ENCODE peak calls at places on chromosomes 6 and 20, in seven cellular contexts. O is A549, B is erythroblast, I is adrenal gland, A is body of pancreas, W is breast epithelium, J is lower leg skin. P is an unnamed sample.

GRCh38 chr6:137277971-137278602 is 58.9 kb upstream of the IFNGR1 start:
- DNase-seq in O (peak), B (no peak), I (no peak), A (no peak), W (no peak), J (no peak), P (no peak)

GRCh38 chr6:108801331-108801730 is 46.9 kb upstream of the ARMC2 start:
- DNase-seq in O (no peak), B (no peak), I (no peak), A (no peak), W (no peak), J (no peak), P (no peak)

GRCh38 chr20:58682656-58683055 is 9.9 kb upstream of the NPEPL1 start:
- DNase-seq in O (no peak), B (no peak), I (no peak), A (no peak), W (no peak), J (no peak), P (no peak)

GRCh38 chr6:132414332-132414731 is 13.1 kb upstream of the MOXD1 start:
- DNase-seq in O (no peak), B (no peak), I (no peak), A (no peak), W (no peak), J (no peak), P (no peak)

GRCh38 chr6:54920628-54921027 is 74.1 kb downstream of the FAM83B start:
- DNase-seq in O (no peak), B (no peak), I (no peak), A (no peak), W (no peak), J (no peak), P (no peak)

GRCh38 chr20:366042-366718 is 14.4 kb upstream of the TRIB3 start:
- DNase-seq in O (no peak), B (no peak), I (no peak), A (peak), W (no peak), J (no peak), P (no peak)

GRCh38 chr6:1325471-1326309 is 13.8 kb downstream of the FOXQ1 start:
- DNase-seq in O (peak), B (no peak), I (no peak), A (no peak), W (no peak), J (no peak), P (no peak)

GRCh38 chr6:33983721-33984465 is 162.0 kb downstream of the GRM4 start:
- DNase-seq in O (no peak), B (no peak), I (no peak), A (no peak), W (no peak), J (peak), P (no peak)

GRCh38 chr6:99130897-99131873 is 183.4 kb upstream of the FBXL4 start:
- DNase-seq in O (no peak), B (no peak), I (no peak), A (no peak), W (no peak), J (no peak), P (no peak)

GRCh38 chr6:158753826-158754225 is 65.3 kb downstream of the EZR start:
- DNase-seq in O (no peak), B (no peak), I (no peak), A (no peak), W (no peak), J (no peak), P (no peak)

GRCh38 chr6:140736227-140736626 is 1361.8 kb upstream of the CITED2 start:
- DNase-seq in O (no peak), B (no peak), I (no peak), A (no peak), W (no peak), J (no peak), P (no peak)

GRCh38 chr20:32448306-32449056 is 90.3 kb downstream of the ASXL1 start:
- DNase-seq in O (no peak), B (no peak), I (peak), A (peak), W (no peak), J (peak), P (no peak)

GRCh38 chr20:15799871-15800270 is 773.4 kb downstream of the KIF16B start:
- DNase-seq in O (no peak), B (no peak), I (no peak), A (no peak), W (no peak), J (no peak), P (no peak)

GRCh38 chr6:151548201-151548600 is 54.4 kb downstream of the CCDC170 start:
- DNase-seq in O (no peak), B (no peak), I (no peak), A (no peak), W (no peak), J (no peak), P (no peak)

GRCh38 chr6:44054635-44055559 is 72.4 kb downstream of the MRPL14 start:
- DNase-seq in O (no peak), B (no peak), I (no peak), A (no peak), W (no peak), J (no peak), P (no peak)

GRCh38 chr6:52361347-52361944 is 505 bp upstream of the PAQR8 start:
- DNase-seq in O (no peak), B (peak), I (peak), A (peak), W (no peak), J (no peak), P (no peak)

GRCh38 chr20:58511364-58511763 is 3.8 kb downstream of the APCDD1L start:
- DNase-seq in O (peak), B (no peak), I (peak), A (no peak), W (no peak), J (no peak), P (no peak)

GRCh38 chr6:11007715-11008608 is 36.1 kb downstream of the ELOVL2 start:
- DNase-seq in O (peak), B (no peak), I (no peak), A (no peak), W (no peak), J (no peak), P (no peak)

GRCh38 chr20:49447946-49448809 is 34.3 kb downstream of the KCNB1 start:
- DNase-seq in O (no peak), B (no peak), I (no peak), A (peak), W (no peak), J (peak), P (no peak)

GRCh38 chr6:150325093-150325772 is 43.6 kb upstream of the IYD start:
- DNase-seq in O (no peak), B (no peak), I (no peak), A (no peak), W (no peak), J (no peak), P (no peak)

DNA sequence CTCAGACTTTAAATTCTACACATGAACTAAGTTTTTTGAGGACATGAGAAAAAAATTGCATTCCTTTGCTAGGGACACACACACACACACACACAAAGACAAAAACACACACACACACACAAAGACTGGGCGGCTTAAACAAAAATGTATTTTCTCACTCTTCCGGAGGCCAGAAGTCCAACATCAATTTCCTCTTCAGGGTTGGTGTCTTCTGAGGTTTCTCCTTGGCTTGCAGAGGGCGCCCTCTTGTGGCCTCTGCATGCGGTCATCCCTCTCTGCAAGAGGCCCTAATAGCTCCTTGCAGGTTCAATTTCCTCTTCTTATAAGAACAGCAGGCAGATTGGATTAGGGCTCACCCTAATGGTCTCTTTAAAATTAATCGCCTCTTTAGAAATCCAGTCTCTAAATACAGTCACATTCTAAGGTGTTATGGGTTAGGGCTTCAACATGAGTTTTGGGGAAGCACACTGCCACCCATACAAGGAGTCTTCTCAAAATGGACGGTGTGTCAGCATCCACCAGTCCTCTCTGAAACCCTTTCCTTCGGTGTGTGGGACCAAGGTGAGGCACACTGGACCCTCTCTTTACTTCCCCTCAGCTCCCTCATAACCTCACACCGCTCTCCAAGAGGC is 61.4 kb downstream of the GPR6 start:
- DNase-seq in O (peak), B (peak), I (peak), A (peak), W (peak), J (peak), P (peak)
- TF ChIP-seq POLR2A in O (no peak), B (no peak), I (no peak), A (no peak), W (no peak), J (no peak), P (no peak)

DNA sequence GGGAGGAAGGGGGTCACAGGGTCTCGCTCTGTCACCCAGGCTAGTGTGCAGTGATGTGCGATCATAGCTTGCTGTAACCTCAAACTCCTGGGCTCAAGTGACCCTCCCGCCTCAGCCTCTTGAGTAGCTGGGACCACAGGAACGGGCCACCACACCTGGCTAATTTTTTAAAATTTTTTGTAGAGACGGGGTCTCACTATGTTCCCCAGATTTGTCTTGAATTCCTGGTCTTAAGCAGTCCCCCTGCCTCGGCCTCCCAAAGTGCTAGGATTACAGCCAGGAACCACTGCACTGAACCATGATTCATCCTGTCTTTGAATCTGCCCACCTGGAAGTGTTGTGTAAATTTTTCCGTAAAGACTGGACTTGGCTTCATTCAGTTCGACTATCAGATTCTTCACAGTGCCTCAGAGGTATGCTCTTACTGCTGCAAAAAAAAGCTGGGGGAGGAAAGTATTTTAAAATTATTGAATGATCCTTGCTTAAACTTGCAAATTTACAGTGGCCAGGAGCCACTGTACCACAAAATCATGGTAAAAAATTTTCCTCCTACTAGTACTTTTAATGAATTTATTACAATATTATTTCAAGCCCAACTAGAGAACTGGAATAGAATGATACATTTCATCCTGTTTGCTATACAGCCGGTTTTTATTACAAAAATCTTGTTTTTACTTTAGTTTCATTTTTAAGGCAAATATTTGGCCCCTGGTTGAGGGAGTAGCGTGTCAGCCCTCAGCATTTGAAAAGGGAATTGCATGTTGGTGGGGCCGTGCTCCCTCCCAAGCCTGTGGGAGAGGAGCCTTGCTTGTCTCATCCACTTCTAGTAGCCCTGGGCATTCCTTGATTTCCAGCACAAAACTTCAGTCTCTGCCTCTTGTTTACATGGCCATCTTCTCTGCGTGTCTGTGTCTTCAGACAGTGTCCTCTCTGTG is 202.5 kb upstream of the SGK1 start:
- DNase-seq in O (no peak), B (no peak), I (no peak), A (no peak), W (no peak), J (no peak), P (no peak)
- TF ChIP-seq POLR2A in O (no peak), B (no peak), I (no peak), A (no peak), W (no peak), J (no peak), P (no peak)

DNA sequence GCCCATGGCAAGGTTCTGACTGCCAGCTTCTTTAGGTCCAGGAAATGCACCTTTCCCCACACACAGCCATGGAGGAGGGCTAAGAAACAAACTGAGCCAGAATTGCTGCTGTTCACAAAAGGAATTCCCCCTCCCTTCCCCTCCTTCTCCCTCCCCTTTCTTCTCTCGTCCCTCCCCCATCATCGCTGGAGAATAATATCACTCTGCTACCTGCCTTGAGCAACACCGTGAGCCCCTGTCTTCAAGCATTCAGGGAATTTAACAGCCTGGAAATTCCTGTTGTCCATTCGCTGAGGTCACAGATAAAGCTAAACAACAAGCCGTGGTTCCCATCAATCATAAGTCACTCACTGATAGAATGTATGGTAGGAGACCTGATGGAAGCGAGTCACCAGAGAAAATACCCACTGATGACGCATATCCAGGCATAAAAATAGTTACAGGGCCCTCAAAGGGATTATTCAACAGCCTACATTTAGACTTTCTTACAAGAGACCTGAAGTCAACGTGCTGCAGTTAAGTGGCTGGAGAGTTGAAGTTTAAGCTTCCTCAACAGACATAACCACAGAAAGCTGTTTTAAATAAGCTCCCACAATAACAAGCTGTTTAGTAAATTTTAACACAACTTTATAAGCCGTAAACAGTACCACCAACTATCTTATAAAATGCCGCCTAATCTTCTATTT is 59.7 kb downstream of the HIVEP2 start:
- DNase-seq in O (peak), B (no peak), I (peak), A (peak), W (peak), J (no peak), P (no peak)
- TF ChIP-seq POLR2A in O (no peak), B (no peak), I (no peak), A (no peak), W (no peak), J (no peak), P (peak)

GRCh38 chr6:156884306-156884705 is 107.1 kb downstream of the ARID1B start:
- DNase-seq in O (no peak), B (peak), I (no peak), A (no peak), W (no peak), J (no peak), P (no peak)

GRCh38 chr6:156885562-156885961 is 108.4 kb downstream of the ARID1B start:
- DNase-seq in O (no peak), B (no peak), I (no peak), A (no peak), W (no peak), J (no peak), P (no peak)

GRCh38 chr6:156881687-156882629 is 104.8 kb downstream of the ARID1B start:
- DNase-seq in O (no peak), B (no peak), I (no peak), A (no peak), W (no peak), J (no peak), P (no peak)

GRCh38 chr6:156886409-156886808 is 109.2 kb downstream of the ARID1B start:
- DNase-seq in O (no peak), B (no peak), I (peak), A (peak), W (no peak), J (no peak), P (no peak)

DNA sequence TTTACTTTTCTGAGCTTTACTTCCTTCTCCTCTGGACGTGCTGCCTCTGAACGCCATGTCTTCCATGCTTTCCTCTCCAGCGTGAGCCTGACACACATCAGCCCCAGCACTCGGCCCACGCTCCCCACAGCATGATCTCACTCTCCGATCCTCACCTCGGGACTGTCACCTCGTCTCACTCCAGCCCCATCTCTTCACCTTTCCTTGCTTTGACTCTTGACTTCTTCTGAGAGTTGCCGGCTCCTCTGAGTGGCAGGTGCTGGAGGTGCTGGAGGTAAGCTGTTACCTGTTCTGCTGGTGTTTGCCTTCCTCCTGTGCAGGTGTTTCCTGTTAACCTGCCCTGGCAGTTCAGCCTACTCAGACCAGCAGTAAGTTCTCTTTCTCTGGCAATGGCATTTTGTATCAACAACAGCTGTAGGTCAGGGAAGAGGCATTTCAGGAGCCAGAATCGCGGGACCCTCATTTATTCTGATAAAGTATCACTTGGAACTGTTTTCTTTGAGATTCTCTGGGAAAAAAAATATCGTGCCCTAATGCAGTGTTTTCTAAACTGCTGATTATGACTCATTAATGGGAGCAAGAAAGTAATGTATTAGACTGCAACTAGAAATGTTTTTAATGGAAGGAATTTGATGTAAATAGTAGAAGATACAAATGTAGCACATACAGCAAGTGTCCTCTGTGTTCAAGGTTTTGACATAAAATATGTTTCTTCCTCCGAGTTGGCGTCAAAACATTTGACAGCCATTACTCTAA is 106.5 kb downstream of the ARID1B start:
- DNase-seq in O (no peak), B (no peak), I (no peak), A (peak), W (no peak), J (no peak), P (no peak)
- TF ChIP-seq POLR2A in O (no peak), B (no peak), I (no peak), A (no peak), W (no peak), J (no peak), P (no peak)

GRCh38 chr6:32194825-32195651 is 2.6 kb upstream of the GPSM3 start:
- DNase-seq in O (peak), B (peak), I (peak), A (peak), W (peak), J (no peak), P (no peak)

GRCh38 chr6:32196682-32197616 is 4.5 kb upstream of the GPSM3 start:
- DNase-seq in O (peak), B (peak), I (no peak), A (no peak), W (peak), J (peak), P (no peak)

GRCh38 chr6:32195652-32195901 is 3.1 kb upstream of the GPSM3 start:
- DNase-seq in O (peak), B (peak), I (peak), A (peak), W (peak), J (peak), P (peak)

GRCh38 chr6:32194388-32194787 is 1.9 kb upstream of the GPSM3 start:
- DNase-seq in O (no peak), B (no peak), I (no peak), A (no peak), W (no peak), J (no peak), P (no peak)

GRCh38 chr6:32195902-32196681 is 3.6 kb upstream of the GPSM3 start:
- DNase-seq in O (peak), B (peak), I (peak), A (peak), W (peak), J (peak), P (peak)
- TF ChIP-seq POLR2A in O (peak), B (peak), I (peak), A (peak), W (peak), J (no peak), P (peak)

GRCh38 chr20:5950271-5951031 is at the start of the genes MCM8 and TRMT6:
- DNase-seq in O (peak), B (peak), I (peak), A (peak), W (peak), J (peak), P (peak)
- TF ChIP-seq POLR2A in O (peak), B (peak), I (no peak), A (no peak), W (no peak), J (no peak), P (peak)

GRCh38 chr6:111580826-111581505 is 24.7 kb downstream of the TRAF3IP2 start:
- DNase-seq in O (no peak), B (peak), I (no peak), A (no peak), W (no peak), J (no peak), P (no peak)
- TF ChIP-seq POLR2A in O (no peak), B (no peak), I (no peak), A (no peak), W (no peak), J (no peak), P (no peak)

DNA sequence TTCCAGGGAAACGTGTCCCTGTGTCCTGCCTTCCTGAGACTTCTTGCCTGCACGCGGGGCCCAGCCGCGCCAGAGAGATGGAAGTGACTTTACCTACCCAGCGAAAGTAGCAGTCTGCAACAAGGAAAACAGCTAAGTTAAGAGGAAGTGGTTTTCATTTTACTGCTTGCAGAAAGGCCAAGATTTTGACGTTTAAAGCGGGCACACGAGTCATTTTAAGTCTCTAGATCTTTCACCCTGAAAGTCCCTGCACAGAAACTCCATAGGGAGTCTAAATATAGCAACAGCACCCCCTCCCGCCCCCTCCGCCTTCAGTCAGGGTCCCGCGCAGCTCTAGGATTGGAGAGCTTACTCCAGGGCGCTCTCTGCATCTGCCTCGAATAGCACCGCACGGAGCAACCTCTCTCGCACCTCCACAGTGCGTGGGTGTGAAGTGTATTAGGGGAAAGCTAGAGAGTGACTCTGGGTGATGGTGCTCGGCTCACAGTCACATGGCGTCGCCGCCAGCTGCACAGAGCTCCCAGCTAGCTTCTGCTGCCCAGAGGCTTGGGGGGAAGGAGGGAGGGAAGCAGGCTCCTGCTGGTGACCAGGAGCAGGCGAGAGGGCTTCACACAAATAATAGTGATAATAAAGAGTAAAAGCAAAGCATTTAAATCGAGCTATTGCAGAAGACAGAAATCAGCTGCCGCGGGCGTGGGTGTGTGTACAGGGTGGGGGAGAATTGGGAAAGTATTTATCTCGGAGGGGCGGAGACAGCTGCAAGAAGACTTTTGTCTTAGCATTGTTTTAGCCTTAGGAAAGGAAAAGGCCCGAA is 1.8 kb upstream of the KCNQ5 start:
- DNase-seq in O (no peak), B (peak), I (peak), A (peak), W (no peak), J (no peak), P (peak)
- TF ChIP-seq POLR2A in O (no peak), B (no peak), I (no peak), A (no peak), W (no peak), J (no peak), P (peak)